ENCODE peak calls at places on chromosomes 16 and 17, in eight cellular contexts. F, K, X, D, N, Y, Z and M are unnamed samples.

GRCh38 chr17:61468263-61468907 is 16.2 kb downstream of the TBX4 start:
- DNase-seq in F (no peak), K (no peak), X (no peak), D (no peak), N (no peak), Y (no peak), Z (no peak), M (no peak)

GRCh38 chr16:75351183-75351582 is 82.1 kb downstream of the CFDP1 start:
- DNase-seq in F (no peak), K (no peak), X (no peak), D (no peak), N (no peak), Y (no peak), Z (no peak), M (no peak)

GRCh38 chr16:57688987-57689771 is 5.4 kb upstream of the DRC7 start:
- DNase-seq in F (peak; percentile 53), K (no peak), X (no peak), D (no peak), N (no peak), Y (no peak), Z (no peak), M (no peak)

GRCh38 chr16:23432176-23433128 is 20.5 kb downstream of the COG7 start:
- DNase-seq in F (no peak), K (peak; percentile 67), X (no peak), D (no peak), N (no peak), Y (no peak), Z (no peak), M (peak; percentile 19)

GRCh38 chr16:85296859-85297698 is 184.8 kb upstream of the CIBAR2 start:
- DNase-seq in F (no peak), K (no peak), X (no peak), D (peak; percentile 72), N (peak; percentile 46), Y (peak; percentile 47), Z (peak; percentile 45), M (no peak)

GRCh38 chr17:39739885-39740356 is 2.2 kb downstream of the GRB7 start:
- DNase-seq in F (no peak), K (peak; percentile 14), X (no peak), D (peak; percentile 18), N (no peak), Y (no peak), Z (no peak), M (no peak)

GRCh38 chr17:32777436-32777835 is 99.5 kb downstream of the MYO1D start:
- DNase-seq in F (no peak), K (no peak), X (no peak), D (no peak), N (no peak), Y (no peak), Z (no peak), M (no peak)

GRCh38 chr17:80430446-80431245 is 15.7 kb downstream of the ENDOV start:
- DNase-seq in F (no peak), K (peak; percentile 9), X (no peak), D (no peak), N (no peak), Y (no peak), Z (no peak), M (no peak)

GRCh38 chr16:6165330-6165984 is 1067.9 kb upstream of the EEF2KMT start:
- DNase-seq in F (no peak), K (peak; percentile 86), X (no peak), D (peak; percentile 34), N (no peak), Y (no peak), Z (no peak), M (no peak)

GRCh38 chr16:71775949-71776348 is 32.7 kb downstream of the AP1G1 start:
- DNase-seq in F (no peak), K (no peak), X (no peak), D (no peak), N (no peak), Y (no peak), Z (no peak), M (no peak)

GRCh38 chr17:32158870-32159585 is 16.7 kb downstream of the RHOT1 start:
- DNase-seq in F (no peak), K (no peak), X (peak; percentile 54), D (no peak), N (no peak), Y (peak; percentile 37), Z (no peak), M (no peak)

GRCh38 chr16:75288181-75288580 is 36.8 kb upstream of the BCAR1 start:
- DNase-seq in F (no peak), K (no peak), X (no peak), D (no peak), N (no peak), Y (no peak), Z (no peak), M (no peak)

GRCh38 chr17:82817947-82818346 is 21.9 kb downstream of the ZNF750 start:
- DNase-seq in F (no peak), K (no peak), X (no peak), D (no peak), N (no peak), Y (no peak), Z (no peak), M (no peak)

GRCh38 chr17:80949451-80950421 is 41.9 kb upstream of the CHMP6 start:
- DNase-seq in F (peak; percentile 62), K (no peak), X (no peak), D (peak; percentile 60), N (no peak), Y (no peak), Z (no peak), M (no peak)

GRCh38 chr16:66469932-66470546 is 42.9 kb downstream of the BEAN1 start:
- DNase-seq in F (no peak), K (no peak), X (no peak), D (no peak), N (no peak), Y (no peak), Z (no peak), M (no peak)

GRCh38 chr17:56774650-56775049 is 59.1 kb downstream of the C17orf67 start:
- DNase-seq in F (no peak), K (no peak), X (no peak), D (no peak), N (no peak), Y (no peak), Z (no peak), M (no peak)

GRCh38 chr17:66637491-66637890 is 197.4 kb upstream of the CACNG5 start:
- DNase-seq in F (no peak), K (no peak), X (no peak), D (no peak), N (no peak), Y (no peak), Z (no peak), M (no peak)

GRCh38 chr17:43814714-43815113 is 18.2 kb downstream of the MPP3 start:
- DNase-seq in F (no peak), K (no peak), X (no peak), D (no peak), N (no peak), Y (no peak), Z (no peak), M (no peak)

GRCh38 chr17:15917439-15918027 is 27.4 kb upstream of the ADORA2B start:
- DNase-seq in F (no peak), K (no peak), X (no peak), D (no peak), N (no peak), Y (no peak), Z (no peak), M (no peak)

GRCh38 chr16:21277045-21277926 is 804 bp downstream of the CRYM start:
- DNase-seq in F (peak; percentile 38), K (no peak), X (no peak), D (no peak), N (no peak), Y (no peak), Z (no peak), M (no peak)

GRCh38 chr16:86834451-86835035 is 256.2 kb downstream of the FOXL1 start:
- DNase-seq in F (no peak), K (no peak), X (no peak), D (peak; percentile 71), N (no peak), Y (no peak), Z (no peak), M (no peak)

GRCh38 chr17:40949406-40949805 is 12.0 kb upstream of the KRT23 start:
- DNase-seq in F (no peak), K (peak; percentile 14), X (no peak), D (peak; percentile 60), N (no peak), Y (no peak), Z (no peak), M (no peak)

GRCh38 chr17:42438600-42439567 is 15.8 kb upstream of the CAVIN1 start:
- DNase-seq in F (no peak), K (no peak), X (no peak), D (no peak), N (no peak), Y (no peak), Z (no peak), M (peak; percentile 18)

GRCh38 chr17:80755650-80756405 is 211.2 kb downstream of the RPTOR start:
- DNase-seq in F (no peak), K (no peak), X (no peak), D (no peak), N (no peak), Y (no peak), Z (no peak), M (no peak)

GRCh38 chr17:31674305-31674704 is 184.7 kb downstream of the COPRS start:
- DNase-seq in F (no peak), K (no peak), X (no peak), D (no peak), N (no peak), Y (no peak), Z (no peak), M (no peak)

GRCh38 chr16:64440421-64440831 is 681.4 kb downstream of the CDH11 start:
- DNase-seq in F (peak; percentile 62), K (no peak), X (no peak), D (no peak), N (no peak), Y (no peak), Z (no peak), M (no peak)

GRCh38 chr16:11686713-11687112 is 18.5 kb downstream of the SNN start:
- DNase-seq in F (no peak), K (no peak), X (no peak), D (no peak), N (no peak), Y (no peak), Z (no peak), M (no peak)